ENCODE peak calls at places on chromosomes 11 and 22, in four cellular contexts. N is cardiac fibroblast, S is SK-N-SH, O is PC-3. D is an unnamed sample.

GRCh38 chr22:27385261-27385998 is 416.1 kb downstream of the MN1 start:
- DNase-seq in N (no peak), S (no peak), O (no peak), D (no peak)

GRCh38 chr11:114044042-114044871 is 15.3 kb upstream of the ZBTB16 start:
- DNase-seq in N (peak; percentile 94), S (no peak), O (no peak), D (no peak)

GRCh38 chr11:109237636-109238035 is 184.4 kb upstream of the C11orf87 start:
- DNase-seq in N (no peak), S (no peak), O (no peak), D (no peak)

GRCh38 chr11:117704416-117705150 is 92.4 kb downstream of the DSCAML1 start:
- DNase-seq in N (no peak), S (no peak), O (no peak), D (no peak)

GRCh38 chr11:62922653-62923371 is 1.6 kb upstream of the CHRM1 start:
- DNase-seq in N (peak; percentile 9), S (no peak), O (no peak), D (no peak)

GRCh38 chr22:34161724-34162123 is 241.4 kb upstream of the LARGE1 start:
- DNase-seq in N (no peak), S (no peak), O (no peak), D (no peak)

GRCh38 chr11:44904261-44905080 is 46.2 kb downstream of the TP53I11 start:
- DNase-seq in N (no peak), S (no peak), O (no peak), D (no peak)

GRCh38 chr11:75767793-75768111 is 826 bp upstream of the DGAT2 start:
- DNase-seq in N (no peak), S (no peak), O (no peak), D (no peak)

GRCh38 chr11:116701297-116701801 is 71.4 kb downstream of the BUD13 start:
- DNase-seq in N (no peak), S (peak; percentile 3), O (no peak), D (no peak)

GRCh38 chr11:68843052-68843561 is 1.4 kb upstream of the CPT1A start:
- DNase-seq in N (peak; percentile 28), S (no peak), O (no peak), D (no peak)

GRCh38 chr22:36249160-36249559 is 3.8 kb upstream of the APOL1 start:
- DNase-seq in N (no peak), S (no peak), O (no peak), D (no peak)

GRCh38 chr22:17705565-17706450 is 67.3 kb downstream of the BCL2L13 start:
- DNase-seq in N (no peak), S (no peak), O (peak; percentile 55), D (peak; percentile 54)

GRCh38 chr11:1160231-1161101 is 2.7 kb downstream of the MUC5AC start:
- DNase-seq in N (no peak), S (peak; percentile 28), O (no peak), D (no peak)

GRCh38 chr11:110679323-110679980 is 32.8 kb downstream of the ARHGAP20 start:
- DNase-seq in N (peak; percentile 60), S (no peak), O (no peak), D (peak; percentile 8)

GRCh38 chr22:20751185-20751851 is 22.6 kb upstream of the SERPIND1 start:
- DNase-seq in N (peak; percentile 3), S (no peak), O (no peak), D (no peak)

GRCh38 chr22:30238661-30239420 is 7.7 kb downstream of the LIF start:
- DNase-seq in N (peak; percentile 70), S (no peak), O (peak; percentile 54), D (no peak)

GRCh38 chr11:104043137-104043536 is 6.7 kb downstream of the DDI1 start:
- DNase-seq in N (no peak), S (no peak), O (no peak), D (no peak)

GRCh38 chr11:23556163-23556750 is 696.0 kb upstream of the CCDC179 start:
- DNase-seq in N (no peak), S (no peak), O (no peak), D (no peak)

GRCh38 chr22:24772493-24773220 is 1.9 kb downstream of the PIWIL3 start:
- DNase-seq in N (peak; percentile 57), S (peak; percentile 70), O (peak; percentile 50), D (peak; percentile 23)
- TF ChIP-seq CTCF in N (peak; percentile 65), S (peak; percentile 59), O (peak; percentile 60), D (peak; percentile 54)

GRCh38 chr11:40281055-40281580 is 1178.3 kb downstream of the LRRC4C start:
- DNase-seq in N (no peak), S (no peak), O (no peak), D (no peak)
- H3K4me3 ChIP-seq in N (no peak overlapping the region), S (no peak overlapping the region), O (no peak overlapping the region), D (no peak overlapping the region)

GRCh38 chr11:96141649-96142048 is 201.3 kb downstream of the MAML2 start:
- DNase-seq in N (no peak), S (no peak), O (no peak), D (no peak)

GRCh38 chr11:96143016-96143670 is 199.9 kb downstream of the MAML2 start:
- DNase-seq in N (no peak), S (no peak), O (no peak), D (no peak)

GRCh38 chr11:96137357-96137756 is 205.6 kb downstream of the MAML2 start:
- DNase-seq in N (no peak), S (no peak), O (no peak), D (no peak)

GRCh38 chr11:96136623-96137313 is 206.2 kb downstream of the MAML2 start:
- DNase-seq in N (peak; percentile 54), S (no peak), O (no peak), D (no peak)

DNA sequence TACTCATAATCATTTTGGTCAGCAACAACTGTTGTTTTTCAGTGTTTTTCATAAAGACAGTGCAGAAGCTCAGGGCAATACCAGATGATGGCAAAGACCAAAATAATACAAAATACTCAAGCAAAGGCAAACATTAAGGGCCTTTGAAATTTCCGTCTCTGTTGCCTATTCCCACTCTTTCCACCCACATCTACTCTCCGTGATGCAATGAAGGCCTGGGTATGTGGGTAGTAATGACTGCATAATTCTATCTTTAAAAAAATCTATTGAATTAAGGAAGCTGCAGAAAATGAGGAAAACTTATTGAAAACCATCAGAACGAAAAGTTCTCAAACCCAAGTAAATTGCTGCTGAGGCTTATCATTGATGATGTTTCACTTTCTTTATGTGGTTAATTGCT is 203.3 kb downstream of the MAML2 start:
- DNase-seq in N (no peak), S (no peak), O (no peak), D (no peak)
- TF ChIP-seq CTCF in N (no peak), S (no peak), O (no peak), D (no peak)

GRCh38 chr11:12838463-12839120 is 164.4 kb downstream of the TEAD1 start:
- DNase-seq in N (peak; percentile 82), S (no peak), O (no peak), D (peak; percentile 94)
- H3K4me3 ChIP-seq in N (no peak overlapping the region), S (no peak overlapping the region), O (no peak overlapping the region), D (peak overlapping the region; percentile 14)

GRCh38 chr11:135073444-135073843 is 661.4 kb upstream of the B3GAT1 start:
- DNase-seq in N (no peak), S (no peak), O (no peak), D (no peak)

GRCh38 chr11:135074397-135074998 is 662.5 kb upstream of the B3GAT1 start:
- DNase-seq in N (peak; percentile 2), S (no peak), O (peak; percentile 16), D (peak; percentile 8)

GRCh38 chr11:135069884-135070283 is 657.8 kb upstream of the B3GAT1 start:
- DNase-seq in N (peak; percentile 26), S (no peak), O (peak; percentile 1), D (peak; percentile 46)

GRCh38 chr11:135073870-135074269 is 661.8 kb upstream of the B3GAT1 start:
- DNase-seq in N (no peak), S (no peak), O (no peak), D (no peak)

DNA sequence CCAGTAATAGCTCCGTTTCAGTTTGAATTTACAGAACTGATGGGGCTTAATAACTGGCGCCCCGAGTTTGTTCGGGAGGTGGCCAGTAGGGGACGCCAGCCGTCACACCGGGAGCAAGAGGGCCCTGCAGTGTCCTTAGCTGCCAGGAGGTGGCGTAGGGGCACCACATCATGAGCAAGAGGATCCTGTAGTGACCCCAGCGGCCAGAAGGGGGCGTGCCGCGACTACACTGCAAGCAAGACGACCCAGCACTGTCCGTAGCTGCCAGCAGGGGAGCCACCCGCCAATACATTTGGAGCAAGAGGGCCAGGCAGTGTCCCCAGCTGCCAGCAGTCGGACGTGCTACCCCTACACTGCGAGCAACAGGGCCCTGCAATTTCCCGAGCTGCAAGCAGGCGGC is 663.7 kb upstream of the B3GAT1 start:
- DNase-seq in N (peak; percentile 66), S (no peak), O (peak; percentile 67), D (peak; percentile 38)
- TF ChIP-seq CTCF in N (peak; percentile 61), S (peak; percentile 61), O (peak; percentile 79), D (peak; percentile 34)

GRCh38 chr11:60923800-60924109 is 505 bp upstream of the TMEM132A start:
- DNase-seq in N (no peak), S (no peak), O (no peak), D (no peak)
- H3K4me3 ChIP-seq in N (no peak overlapping the region), S (peak overlapping the region; percentile 92), O (peak overlapping the region; percentile 85), D (peak overlapping the region; percentile 68)

GRCh38 chr11:97136067-97136466 is 746.3 kb downstream of the JRKL start:
- DNase-seq in N (no peak), S (no peak), O (no peak), D (no peak)

GRCh38 chr11:97143463-97143862 is 753.6 kb downstream of the JRKL start:
- DNase-seq in N (no peak), S (no peak), O (no peak), D (no peak)

GRCh38 chr11:97140885-97141494 is 751.2 kb downstream of the JRKL start:
- DNase-seq in N (peak; percentile 46), S (peak; percentile 7), O (peak; percentile 43), D (peak; percentile 53)
- TF ChIP-seq CTCF in N (peak; percentile 42), S (peak; percentile 58), O (peak; percentile 81), D (peak; percentile 73)